ENCODE peak calls at places on chromosomes 6 and 20, in six cellular contexts. S, H, U, G, V and D are unnamed samples.

GRCh38 chr6:35496851-35497570 is at the start of gene TEAD3:
- DNase-seq in S (no peak), H (no peak), U (peak), G (peak), V (peak), D (peak)

GRCh38 chr6:116101298-116101718 is 655 bp downstream of the NT5DC1 start:
- DNase-seq in S (no peak), H (no peak), U (no peak), G (no peak), V (no peak), D (no peak)

GRCh38 chr20:37356387-37356786 is 10.4 kb downstream of the SRC start:
- DNase-seq in S (no peak), H (no peak), U (peak), G (no peak), V (no peak), D (no peak)

GRCh38 chr6:144953552-144954240 is 668.6 kb downstream of the UTRN start:
- DNase-seq in S (no peak), H (peak), U (no peak), G (no peak), V (no peak), D (peak)

GRCh38 chr6:28838289-28838633 is 85.5 kb downstream of the TRIM27 start:
- DNase-seq in S (peak), H (no peak), U (no peak), G (peak), V (peak), D (peak)

GRCh38 chr6:36127462-36128016 is 2.8 kb upstream of the MAPK13 start:
- DNase-seq in S (no peak), H (no peak), U (peak), G (no peak), V (no peak), D (peak)

GRCh38 chr6:84263557-84263956 is 36.1 kb upstream of the CEP162 start:
- DNase-seq in S (no peak), H (no peak), U (no peak), G (no peak), V (no peak), D (peak)

GRCh38 chr20:7938058-7938457 is 2.2 kb downstream of the HAO1 start:
- DNase-seq in S (no peak), H (no peak), U (no peak), G (no peak), V (no peak), D (no peak)

GRCh38 chr6:170344631-170345576 is 38.3 kb downstream of the FAM120B start:
- DNase-seq in S (no peak), H (peak), U (no peak), G (no peak), V (no peak), D (peak)

GRCh38 chr20:38450412-38450975 is 15.4 kb upstream of the SNHG17 start:
- DNase-seq in S (no peak), H (no peak), U (no peak), G (no peak), V (no peak), D (peak)

GRCh38 chr6:118808794-118809668 is 84.9 kb upstream of the ASF1A start:
- DNase-seq in S (no peak), H (no peak), U (no peak), G (no peak), V (no peak), D (no peak)

GRCh38 chr6:139402935-139403386 is 28.5 kb upstream of the CITED2 start:
- DNase-seq in S (no peak), H (no peak), U (no peak), G (no peak), V (no peak), D (peak)

GRCh38 chr20:1712634-1713625 is 55.4 kb upstream of the SIRPG start:
- DNase-seq in S (no peak), H (no peak), U (no peak), G (no peak), V (no peak), D (no peak)

GRCh38 chr20:56653221-56653620 is 24.1 kb downstream of the TFAP2C start:
- DNase-seq in S (no peak), H (no peak), U (no peak), G (no peak), V (no peak), D (peak)

GRCh38 chr6:132131777-132132176 is 180.6 kb upstream of the CCN2 start:
- DNase-seq in S (no peak), H (peak), U (no peak), G (no peak), V (no peak), D (peak)